ENCODE peak calls at places on chromosomes 6 and 20, in four cellular contexts. Z is cardiac muscle cell, C is PC-3, N is stomach. Y is an unnamed sample.

GRCh38 chr6:71419217-71419953 is 130.8 kb downstream of the OGFRL1 start:
- DNase-seq in Z (no peak), C (peak; percentile 15), N (no peak), Y (no peak)

GRCh38 chr6:13863699-13864155 is 49.4 kb upstream of the MCUR1 start:
- DNase-seq in Z (no peak), C (peak; percentile 30), N (no peak), Y (no peak)

GRCh38 chr6:64714073-64714472 is 993.0 kb downstream of the EYS start:
- DNase-seq in Z (no peak), C (no peak), N (no peak), Y (no peak)

GRCh38 chr20:13744403-13744802 is 40.3 kb downstream of the ESF1 start:
- DNase-seq in Z (no peak), C (peak; percentile 5), N (no peak), Y (no peak)

GRCh38 chr6:45590225-45590624 is 212.5 kb upstream of the SUPT3H start:
- DNase-seq in Z (peak; percentile 45), C (peak; percentile 93), N (no peak), Y (no peak)

GRCh38 chr20:25148982-25149846 is 46.3 kb upstream of the ENTPD6 start:
- DNase-seq in Z (no peak), C (no peak), N (no peak), Y (no peak)

GRCh38 chr6:131995924-131996323 is 44.8 kb upstream of the CCN2 start:
- DNase-seq in Z (peak; percentile 67), C (peak; percentile 87), N (no peak), Y (no peak)

GRCh38 chr20:44501448-44501847 is 20.4 kb downstream of the SERINC3 start:
- DNase-seq in Z (peak; percentile 92), C (no peak), N (no peak), Y (no peak)

DNA sequence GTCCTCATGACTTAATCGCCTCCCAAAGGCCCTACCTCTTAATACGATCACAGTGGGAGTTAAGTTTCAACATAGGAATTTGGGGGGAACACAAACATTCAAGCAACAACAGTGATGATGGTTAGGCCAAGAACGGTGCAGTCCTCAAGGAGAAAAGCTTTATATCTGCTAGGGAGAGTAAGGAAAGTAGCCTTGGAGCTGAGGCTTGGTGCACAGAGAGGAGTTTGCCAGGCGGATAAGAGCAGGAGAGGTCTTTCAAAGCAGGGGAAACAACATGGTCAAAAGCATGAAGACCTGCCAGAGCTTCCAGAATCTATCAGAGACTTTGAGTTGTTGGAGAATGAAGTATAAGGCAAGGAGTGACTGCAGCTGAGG is 119.1 kb downstream of the PLCB1 start:
- DNase-seq in Z (no peak), C (no peak), N (no peak), Y (no peak)
- H3K9me3 ChIP-seq in Z (no peaks in the 10 kb centered on the region), C (no peaks in the 10 kb centered on the region), N (no peaks in the 10 kb centered on the region), Y (no peaks in the 10 kb centered on the region)

GRCh38 chr6:22657341-22657985 is 88.1 kb downstream of the HDGFL1 start:
- DNase-seq in Z (peak; percentile 21), C (no peak), N (no peak), Y (no peak)
- H3K9me3 ChIP-seq in Z (no peaks in the 10 kb centered on the region), C (no peaks in the 10 kb centered on the region), N (no peaks in the 10 kb centered on the region), Y (no peaks in the 10 kb centered on the region)

GRCh38 chr20:29297411-29298270 is 1959.8 kb upstream of the DEFB115 start:
- DNase-seq in Z (no peak), C (no peak), N (no peak), Y (no peak)
- H3K9me3 ChIP-seq in Z (no peaks in the 10 kb centered on the region), C (peaks cover 11% of the 10 kb centered on the region), N (peaks cover 78% of the 10 kb centered on the region), Y (no peaks in the 10 kb centered on the region)

DNA sequence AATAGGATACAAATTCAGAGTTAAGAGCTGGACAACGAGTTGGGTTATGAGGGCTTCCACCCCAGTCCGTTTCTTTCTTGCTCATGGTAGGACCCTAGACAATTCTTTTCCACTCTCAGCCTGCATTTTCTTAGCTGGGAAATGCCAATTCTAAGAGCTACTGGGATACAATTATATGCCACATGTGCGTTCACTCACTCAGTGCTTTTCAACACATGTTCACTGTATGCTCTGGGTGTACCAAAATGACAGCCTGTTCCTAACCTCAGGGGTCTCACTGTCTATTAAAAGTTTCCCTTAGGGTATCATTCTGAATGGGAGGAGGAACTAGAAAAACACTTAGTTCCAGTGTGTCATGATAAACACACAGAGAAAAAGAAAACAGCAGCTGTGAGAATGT is 505 bp upstream of the DEFB115 start:
- DNase-seq in Z (no peak), C (no peak), N (no peak), Y (no peak)
- H3K9me3 ChIP-seq in Z (no peaks in the 10 kb centered on the region), C (no peaks in the 10 kb centered on the region), N (no peaks in the 10 kb centered on the region), Y (peaks cover 3% of the 10 kb centered on the region)

DNA sequence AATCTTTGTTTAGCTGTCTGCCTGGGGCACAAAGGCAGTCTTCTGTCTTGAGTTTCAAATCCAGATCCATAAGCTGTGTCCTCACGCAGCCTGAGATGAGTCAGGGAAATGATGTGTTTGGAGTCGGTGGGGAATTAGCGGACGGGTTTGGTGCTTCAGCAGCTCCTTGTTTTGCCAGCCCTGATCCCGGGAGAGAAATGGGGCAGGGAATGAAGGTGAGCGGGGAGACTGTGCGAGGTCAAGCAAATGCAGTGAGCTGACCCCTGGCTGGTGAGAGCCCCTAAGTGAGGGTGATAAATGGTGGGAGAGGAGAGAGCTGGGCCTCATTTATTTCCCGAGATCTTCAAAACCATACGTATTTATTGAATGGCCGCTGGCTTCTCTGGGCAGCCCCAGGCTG is 21.6 kb downstream of the DUSP22 start:
- DNase-seq in Z (no peak), C (no peak), N (no peak), Y (no peak)
- H3K9me3 ChIP-seq in Z (no peaks in the 10 kb centered on the region), C (no peaks in the 10 kb centered on the region), N (no peaks in the 10 kb centered on the region), Y (no peaks in the 10 kb centered on the region)